ENCODE peak calls at places on chromosomes 16 and 17, in seven cellular contexts. J, G, R, P, W, A and Z are unnamed samples.

GRCh38 chr17:29129731-29130130 is 50.5 kb downstream of the MYO18A start:
- DNase-seq in P (no peak), R (no peak), A (no peak), G (no peak), J (no peak), W (no peak), Z (no peak)

GRCh38 chr17:5841862-5842261 is 228.3 kb upstream of the WSCD1 start:
- DNase-seq in J (no peak), G (no peak), R (no peak), W (no peak), P (no peak), A (no peak), Z (no peak)

GRCh38 chr17:61494325-61495160 is 42.3 kb downstream of the TBX4 start:
- DNase-seq in G (peak; percentile 40), A (peak; percentile 77), R (no peak), P (no peak), J (no peak), W (no peak), Z (no peak)

GRCh38 chr16:49340466-49340865 is 33.1 kb upstream of the C16orf78 start:
- DNase-seq in P (no peak), R (no peak), A (no peak), G (no peak), W (no peak), J (no peak), Z (no peak)

GRCh38 chr16:88541831-88542230 is 28.4 kb upstream of the ZC3H18 start:
- DNase-seq in G (peak; percentile 4), R (peak; percentile 35), A (no peak), P (no peak), J (no peak), W (no peak), Z (no peak)

GRCh38 chr17:75475144-75475835 is 18.9 kb downstream of the TMEM94 start:
- DNase-seq in R (no peak), P (no peak), G (no peak), W (no peak), A (no peak), J (no peak), Z (no peak)

GRCh38 chr17:41617698-41618097 is 5.1 kb upstream of the KRT16 start:
- DNase-seq in R (no peak), W (no peak), J (no peak), G (no peak), A (no peak), P (no peak), Z (no peak)

GRCh38 chr16:9197957-9198661 is 106.7 kb downstream of the HAPSTR1 start:
- DNase-seq in A (no peak), J (no peak), W (no peak), P (no peak), G (no peak), R (no peak), Z (no peak)

GRCh38 chr17:7380855-7381683 is at the start of gene TNK1:
- DNase-seq in P (peak; percentile 82), J (no peak), G (peak; percentile 64), A (peak; percentile 24), R (peak; percentile 73), W (no peak), Z (no peak)

GRCh38 chr16:3465911-3466584 is 22.6 kb downstream of the NAA60 start:
- DNase-seq in G (no peak), W (no peak), R (no peak), J (no peak), P (no peak), A (no peak), Z (no peak)

GRCh38 chr17:79011451-79012147 is 2.0 kb upstream of the CANT1 start:
- DNase-seq in P (no peak), W (no peak), J (no peak), G (no peak), R (no peak), A (no peak), Z (peak; percentile 57)

GRCh38 chr17:6506679-6507231 is 49.6 kb downstream of the PITPNM3 start:
- DNase-seq in G (no peak), R (no peak), W (no peak), J (peak; percentile 56), A (no peak), P (no peak), Z (peak; percentile 44)

GRCh38 chr17:51995797-51996403 is 162.6 kb downstream of the CA10 start:
- DNase-seq in W (no peak), P (no peak), J (no peak), R (peak; percentile 3), G (no peak), A (no peak), Z (no peak)

GRCh38 chr16:46649571-46649970 is 28.4 kb upstream of the SHCBP1 start:
- DNase-seq in W (no peak), A (no peak), G (no peak), J (no peak), P (no peak), R (no peak), Z (no peak)

GRCh38 chr17:71501716-71502115 is 619.1 kb upstream of the SOX9 start:
- DNase-seq in R (no peak), A (no peak), W (no peak), G (no peak), P (no peak), J (no peak), Z (no peak)

GRCh38 chr16:30647274-30647571 is 3.5 kb upstream of the PRR14 start:
- DNase-seq in G (no peak), P (no peak), A (no peak), W (no peak), J (no peak), R (no peak), Z (no peak)

GRCh38 chr16:84985079-84986065 is 26.0 kb downstream of the ZDHHC7 start:
- DNase-seq in G (no peak), J (no peak), W (no peak), R (no peak), A (no peak), P (peak; percentile 43), Z (no peak)

GRCh38 chr17:62854026-62854425 is 45.9 kb upstream of the MARCHF10 start:
- DNase-seq in J (no peak), A (no peak), P (no peak), G (no peak), R (no peak), W (no peak), Z (no peak)

GRCh38 chr17:7261377-7262191 is 694 bp downstream of the CLDN7 start:
- DNase-seq in P (no peak), J (no peak), W (no peak), R (peak; percentile 20), A (no peak), G (peak; percentile 76), Z (no peak)

GRCh38 chr17:879546-879945 is 97.4 kb downstream of the MRM3 start:
- DNase-seq in P (peak; percentile 58), G (no peak), R (peak; percentile 99), W (peak; percentile 5), A (peak; percentile 45), J (peak; percentile 67), Z (peak; percentile 89)

DNA sequence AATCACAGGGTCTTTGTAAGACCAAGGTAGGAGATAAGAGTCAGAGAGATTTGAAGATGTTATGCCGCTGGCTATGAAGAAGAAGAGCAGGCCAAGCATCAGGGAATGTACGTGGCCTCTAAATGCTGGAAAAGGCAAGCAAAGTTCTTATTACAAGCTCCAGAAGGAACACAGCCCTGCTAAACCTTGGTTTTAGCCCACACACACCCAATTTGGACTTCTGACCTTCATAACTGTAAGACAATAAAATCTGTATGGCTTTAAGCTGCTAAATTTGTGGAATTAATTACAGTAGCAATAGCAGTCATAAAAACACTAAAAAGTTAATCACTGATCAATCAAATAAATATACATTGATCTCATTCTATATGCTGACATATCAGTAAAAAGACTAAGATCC is 6.0 kb downstream of the TMEM170A start:
- DNase-seq in R (no peak), G (no peak), P (no peak), A (no peak), W (no peak), J (no peak), Z (no peak)
- TF ChIP-seq REST in R (no peak), G (no peak), P (no peak), A (no peak), W (no peak), J (no peak), Z (no peak)

DNA sequence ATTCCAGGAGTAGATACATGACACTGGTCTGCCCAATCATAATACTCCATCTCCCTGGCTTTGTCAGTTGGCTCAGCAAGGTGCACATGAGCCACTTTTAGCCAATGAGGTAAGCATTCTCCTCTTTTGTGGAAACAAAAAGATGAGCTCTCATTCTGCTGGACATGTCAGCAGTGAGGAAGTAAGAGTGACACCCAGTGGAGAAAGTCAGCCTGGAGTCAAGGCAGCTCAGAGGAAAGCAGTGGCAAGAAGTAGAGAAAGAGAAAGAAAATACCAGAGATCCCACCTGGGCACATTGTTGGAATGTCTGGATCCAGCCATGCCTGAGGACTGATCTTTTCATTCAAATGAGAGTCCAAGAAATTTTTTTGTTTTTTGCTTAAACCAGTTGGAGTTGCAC is 496.9 kb upstream of the C16orf82 start:
- DNase-seq in W (no peak), P (no peak), J (no peak), G (no peak), R (peak; percentile 53), A (peak; percentile 15), Z (no peak)
- TF ChIP-seq CTCF in W (no peak), P (peak; percentile 33), J (peak; percentile 16), G (no peak), R (peak; percentile 70), A (peak; percentile 64), Z (peak; percentile 21)

GRCh38 chr17:43521389-43521788 is 24.8 kb downstream of the ETV4 start:
- DNase-seq in P (no peak), W (no peak), J (no peak), R (no peak), A (no peak), G (no peak), Z (no peak)

GRCh38 chr17:43517615-43518386 is 28.3 kb downstream of the ETV4 start:
- DNase-seq in J (no peak), P (no peak), R (no peak), W (peak; percentile 82), G (no peak), A (no peak), Z (no peak)

GRCh38 chr17:43515641-43516040 is 30.5 kb downstream of the ETV4 start:
- DNase-seq in W (no peak), G (no peak), R (no peak), J (no peak), A (no peak), P (no peak), Z (no peak)

GRCh38 chr17:43517161-43517560 is 29.0 kb downstream of the ETV4 start:
- DNase-seq in A (no peak), P (no peak), J (no peak), R (no peak), W (peak; percentile 61), G (no peak), Z (no peak)
- H3K4me2 ChIP-seq in A (no peak overlapping the region), P (no peak overlapping the region), J (no peak overlapping the region), R (no peak overlapping the region), W (peak overlapping the region; percentile 85), G (peak overlapping the region; percentile 43), Z (no peak overlapping the region)

GRCh38 chr17:50682938-50683337 is 24.8 kb downstream of the ANKRD40 start:
- DNase-seq in A (no peak), J (no peak), P (no peak), W (no peak), R (no peak), G (no peak), Z (no peak)

GRCh38 chr17:50683434-50684287 is 24.1 kb downstream of the ANKRD40 start:
- DNase-seq in A (no peak), G (no peak), R (no peak), P (no peak), W (no peak), J (no peak), Z (no peak)

GRCh38 chr17:50680126-50680525 is 27.6 kb downstream of the ANKRD40 start:
- DNase-seq in G (no peak), J (no peak), P (no peak), A (no peak), R (no peak), W (no peak), Z (no peak)

GRCh38 chr17:50682441-50682840 is 25.3 kb downstream of the ANKRD40 start:
- DNase-seq in P (no peak), A (no peak), J (no peak), G (no peak), R (no peak), W (no peak), Z (no peak)

GRCh38 chr17:50681260-50682200 is 26.2 kb downstream of the ANKRD40 start:
- DNase-seq in G (peak; percentile 94), P (peak; percentile 73), A (peak; percentile 69), J (peak; percentile 86), W (no peak), R (peak; percentile 71), Z (peak; percentile 73)
- TF ChIP-seq REST in G (no peak), P (no peak), A (no peak), J (no peak), W (no peak), R (no peak), Z (no peak)